ENCODE peak calls at places on chromosome 12, in ten cellular contexts. L is fibroblast of lung, E is uterus, Z is foreskin fibroblast, Y is suprapubic skin, O is body of pancreas, Q is thoracic aorta, R is GM12864, V is PC-3, G is upper lobe of right lung. H is an unnamed sample.

GRCh38 chr12:52122904-52123303 is 43.4 kb downstream of the SMIM41 start:
- DNase-seq in L (no peak), E (no peak), Z (no peak), Y (no peak), O (no peak), Q (no peak), R (no peak), V (no peak), G (peak), H (no peak)

GRCh38 chr12:64407342-64408223 is 3.4 kb downstream of the XPOT start:
- DNase-seq in L (no peak), E (no peak), Z (no peak), Y (no peak), O (no peak), Q (no peak), R (no peak), V (no peak), G (no peak), H (no peak)

GRCh38 chr12:108099085-108099484 is 30.0 kb upstream of the WSCD2 start:
- DNase-seq in L (no peak), E (no peak), Z (no peak), Y (no peak), O (no peak), Q (no peak), R (no peak), V (peak), G (no peak), H (no peak)

GRCh38 chr12:130529781-130530180 is 186.3 kb downstream of the RIMBP2 start:
- DNase-seq in L (no peak), E (no peak), Z (no peak), Y (no peak), O (no peak), Q (no peak), R (no peak), V (no peak), G (no peak), H (no peak)

GRCh38 chr12:123064356-123064755 is 83.9 kb downstream of the ARL6IP4 start:
- DNase-seq in L (no peak), E (peak), Z (no peak), Y (no peak), O (no peak), Q (no peak), R (no peak), V (no peak), G (no peak), H (no peak)

GRCh38 chr12:121132601-121133481 is at the start of gene P2RX7:
- DNase-seq in L (peak), E (peak), Z (peak), Y (peak), O (peak), Q (peak), R (no peak), V (peak), G (peak), H (no peak)

GRCh38 chr12:86134571-86134970 is 121.6 kb downstream of the MGAT4C start:
- DNase-seq in L (peak), E (no peak), Z (peak), Y (no peak), O (no peak), Q (no peak), R (no peak), V (peak), G (no peak), H (no peak)

GRCh38 chr12:26740991-26741390 is 92.0 kb downstream of the ITPR2 start:
- DNase-seq in L (no peak), E (no peak), Z (no peak), Y (no peak), O (no peak), Q (no peak), R (no peak), V (no peak), G (no peak), H (no peak)

GRCh38 chr12:16454481-16454880 is 107.0 kb downstream of the MGST1 start:
- DNase-seq in L (no peak), E (no peak), Z (no peak), Y (no peak), O (no peak), Q (no peak), R (no peak), V (no peak), G (no peak), H (no peak)

GRCh38 chr12:182381-182883 is 31.5 kb downstream of the SLC6A12 start:
- DNase-seq in L (peak), E (no peak), Z (peak), Y (no peak), O (no peak), Q (no peak), R (no peak), V (peak), G (no peak), H (peak)

GRCh38 chr12:108268397-108268796 is 70.7 kb downstream of the CMKLR1 start:
- DNase-seq in L (no peak), E (no peak), Z (no peak), Y (no peak), O (no peak), Q (no peak), R (no peak), V (no peak), G (no peak), H (no peak)

GRCh38 chr12:64551676-64552075 is 58.6 kb upstream of the RASSF3 start:
- DNase-seq in L (no peak), E (no peak), Z (peak), Y (no peak), O (no peak), Q (no peak), R (no peak), V (no peak), G (no peak), H (no peak)

GRCh38 chr12:70822431-70822830 is 98.1 kb downstream of the PTPRR start:
- DNase-seq in L (no peak), E (no peak), Z (no peak), Y (no peak), O (no peak), Q (no peak), R (no peak), V (no peak), G (no peak), H (no peak)

GRCh38 chr12:80406253-80406652 is 37.8 kb upstream of the PTPRQ start:
- DNase-seq in L (no peak), E (no peak), Z (no peak), Y (no peak), O (no peak), Q (no peak), R (no peak), V (no peak), G (no peak), H (no peak)

GRCh38 chr12:712172-712863 is 40.1 kb upstream of the WNK1 start:
- DNase-seq in L (peak), E (no peak), Z (peak), Y (no peak), O (no peak), Q (no peak), R (no peak), V (no peak), G (no peak), H (peak)

GRCh38 chr12:6786416-6787094 is 2.8 kb upstream of the CD4 start:
- DNase-seq in L (no peak), E (no peak), Z (no peak), Y (no peak), O (no peak), Q (no peak), R (no peak), V (no peak), G (no peak), H (no peak)

GRCh38 chr12:51009038-51009437 is 17.1 kb downstream of the SLC11A2 start:
- DNase-seq in L (no peak), E (no peak), Z (peak), Y (peak), O (no peak), Q (no peak), R (no peak), V (no peak), G (peak), H (no peak)

GRCh38 chr12:124761876-124762275 is 101.8 kb downstream of the SCARB1 start:
- DNase-seq in L (no peak), E (no peak), Z (no peak), Y (no peak), O (no peak), Q (no peak), R (no peak), V (no peak), G (no peak), H (no peak)

GRCh38 chr12:6306151-6306550 is 4.3 kb upstream of the PLEKHG6 start:
- DNase-seq in L (no peak), E (no peak), Z (no peak), Y (no peak), O (no peak), Q (no peak), R (no peak), V (no peak), G (no peak), H (no peak)

GRCh38 chr12:120228291-120229070 is 27.6 kb upstream of the RPLP0 start:
- DNase-seq in L (peak), E (peak), Z (peak), Y (peak), O (peak), Q (no peak), R (peak), V (peak), G (peak), H (no peak)

GRCh38 chr12:106436183-106436582 is 78.6 kb downstream of the POLR3B start:
- DNase-seq in L (no peak), E (no peak), Z (no peak), Y (no peak), O (no peak), Q (no peak), R (no peak), V (no peak), G (no peak), H (no peak)

GRCh38 chr12:93317227-93317626 is 60.5 kb upstream of the NUDT4 start:
- DNase-seq in L (no peak), E (no peak), Z (no peak), Y (no peak), O (no peak), Q (no peak), R (no peak), V (peak), G (no peak), H (no peak)

GRCh38 chr12:63400746-63401145 is 249.7 kb upstream of the AVPR1A start:
- DNase-seq in L (peak), E (no peak), Z (peak), Y (no peak), O (no peak), Q (no peak), R (no peak), V (peak), G (no peak), H (peak)

GRCh38 chr12:131894981-131895639 is 688 bp downstream of the ULK1 start:
- DNase-seq in L (no peak), E (peak), Z (no peak), Y (peak), O (no peak), Q (no peak), R (no peak), V (no peak), G (peak), H (no peak)

GRCh38 chr12:46660276-46660675 is 165.5 kb downstream of the SLC38A4 start:
- DNase-seq in L (peak), E (no peak), Z (peak), Y (no peak), O (no peak), Q (no peak), R (no peak), V (no peak), G (no peak), H (no peak)

GRCh38 chr12:123761841-123762714 is at the start of gene DNAH10:
- DNase-seq in L (peak), E (no peak), Z (peak), Y (no peak), O (no peak), Q (no peak), R (peak), V (no peak), G (peak), H (peak)

GRCh38 chr12:112537710-112538396 is 119.1 kb downstream of the PTPN11 start:
- DNase-seq in L (no peak), E (no peak), Z (peak), Y (no peak), O (no peak), Q (no peak), R (no peak), V (peak), G (no peak), H (no peak)

GRCh38 chr12:22447223-22447622 is 97.1 kb downstream of the C2CD5 start:
- DNase-seq in L (peak), E (no peak), Z (peak), Y (no peak), O (no peak), Q (no peak), R (no peak), V (no peak), G (no peak), H (peak)

GRCh38 chr12:106039242-106039641 is 99.5 kb downstream of the NUAK1 start:
- DNase-seq in L (no peak), E (no peak), Z (no peak), Y (no peak), O (no peak), Q (no peak), R (no peak), V (no peak), G (no peak), H (no peak)

GRCh38 chr12:50220357-50221061 is 53.3 kb upstream of the CERS5 start:
- DNase-seq in L (peak), E (no peak), Z (peak), Y (no peak), O (no peak), Q (peak), R (peak), V (peak), G (no peak), H (no peak)

GRCh38 chr12:90399317-90399716 is 555.7 kb downstream of the CCER1 start:
- DNase-seq in L (no peak), E (no peak), Z (no peak), Y (no peak), O (no peak), Q (no peak), R (no peak), V (no peak), G (no peak), H (no peak)

GRCh38 chr12:106058256-106059182 is 80.2 kb downstream of the NUAK1 start:
- DNase-seq in L (peak), E (no peak), Z (peak), Y (no peak), O (no peak), Q (no peak), R (no peak), V (no peak), G (no peak), H (no peak)

GRCh38 chr12:72271401-72271740 is 799 bp upstream of the TRHDE start:
- DNase-seq in L (peak), E (peak), Z (peak), Y (no peak), O (peak), Q (no peak), R (no peak), V (no peak), G (peak), H (no peak)

GRCh38 chr12:37543966-37544668 is 772.5 kb upstream of the ALG10B start:
- DNase-seq in L (no peak), E (no peak), Z (no peak), Y (no peak), O (no peak), Q (no peak), R (no peak), V (no peak), G (no peak), H (no peak)

GRCh38 chr12:98579835-98580234 is 13.7 kb upstream of the SLC25A3 start:
- DNase-seq in L (no peak), E (no peak), Z (no peak), Y (no peak), O (no peak), Q (no peak), R (no peak), V (no peak), G (no peak), H (no peak)

GRCh38 chr12:89573081-89573810 is 47.4 kb upstream of the POC1B start:
- DNase-seq in L (no peak), E (no peak), Z (peak), Y (no peak), O (no peak), Q (no peak), R (no peak), V (no peak), G (no peak), H (no peak)

GRCh38 chr12:121026274-121027045 is 10.2 kb upstream of the C12orf43 start:
- DNase-seq in L (no peak), E (no peak), Z (no peak), Y (no peak), O (no peak), Q (no peak), R (no peak), V (no peak), G (no peak), H (no peak)

GRCh38 chr12:2633825-2634200 is 161.0 kb upstream of the FKBP4 start:
- DNase-seq in L (no peak), E (no peak), Z (no peak), Y (peak), O (no peak), Q (no peak), R (no peak), V (no peak), G (no peak), H (no peak)

GRCh38 chr12:118183711-118184110 is 47.8 kb downstream of the PEBP1 start:
- DNase-seq in L (peak), E (no peak), Z (peak), Y (no peak), O (no peak), Q (no peak), R (no peak), V (peak), G (no peak), H (no peak)

GRCh38 chr12:15700595-15700994 is 88.6 kb downstream of the EPS8 start:
- DNase-seq in L (peak), E (no peak), Z (peak), Y (no peak), O (no peak), Q (no peak), R (peak), V (peak), G (no peak), H (peak)

GRCh38 chr12:40188558-40189320 is 36.1 kb upstream of the LRRK2 start:
- DNase-seq in L (no peak), E (no peak), Z (no peak), Y (no peak), O (no peak), Q (no peak), R (no peak), V (no peak), G (no peak), H (no peak)

GRCh38 chr12:40198601-40199000 is 26.2 kb upstream of the LRRK2 start:
- DNase-seq in L (peak), E (no peak), Z (peak), Y (no peak), O (no peak), Q (no peak), R (no peak), V (peak), G (no peak), H (no peak)

GRCh38 chr12:40197590-40197989 is 27.2 kb upstream of the LRRK2 start:
- DNase-seq in L (no peak), E (no peak), Z (no peak), Y (no peak), O (no peak), Q (no peak), R (no peak), V (no peak), G (no peak), H (no peak)

GRCh38 chr12:40192704-40193255 is 32.0 kb upstream of the LRRK2 start:
- DNase-seq in L (no peak), E (no peak), Z (no peak), Y (no peak), O (no peak), Q (no peak), R (peak), V (no peak), G (no peak), H (no peak)
- H3K4me3 ChIP-seq in L (no peak), E (no peak), Z (no peak), Y (no peak), O (no peak), Q (no peak), R (peak), V (no peak), G (no peak), H (no peak)

DNA sequence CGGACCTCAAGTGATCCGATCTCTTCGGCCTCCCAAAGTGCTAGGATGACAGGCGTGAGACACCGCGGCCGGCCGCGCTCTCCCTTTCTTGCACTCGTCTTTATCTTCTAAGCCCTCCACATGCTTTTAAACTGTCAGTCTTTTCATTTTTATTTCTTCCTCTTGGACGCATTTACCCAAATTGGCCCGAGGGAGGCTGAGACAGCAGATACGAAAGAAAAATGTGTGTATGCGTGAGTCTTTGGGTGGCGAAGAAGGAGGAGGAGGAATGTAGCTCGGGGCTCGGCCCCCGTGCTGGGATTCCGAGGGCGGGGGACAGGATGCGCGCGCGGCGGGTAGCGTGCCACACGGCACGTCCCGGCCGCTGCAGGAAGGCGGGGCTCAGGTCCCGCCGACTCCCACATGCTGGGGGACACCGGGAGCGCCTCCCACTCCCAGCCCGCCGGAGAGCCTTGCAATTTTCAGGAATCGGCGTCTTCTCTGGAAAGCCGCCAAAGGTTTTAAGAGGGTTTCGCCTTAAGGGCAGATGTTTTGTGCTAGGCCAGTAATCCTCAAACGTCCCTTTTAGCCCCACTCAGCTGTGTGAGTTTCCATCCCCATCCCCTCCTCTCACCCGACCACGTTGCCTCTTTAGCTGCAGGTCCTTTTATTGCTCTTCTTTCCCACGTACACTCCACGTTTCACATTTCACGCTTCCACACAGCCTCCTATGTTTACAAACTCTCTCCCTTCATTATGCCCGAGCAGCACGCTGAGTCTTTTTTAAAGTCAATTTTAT is 34.7 kb upstream of the SLC2A3 start:
- DNase-seq in L (peak), E (peak), Z (peak), Y (peak), O (peak), Q (peak), R (no peak), V (peak), G (peak), H (peak)
- TF ChIP-seq CTCF in L (no peak), E (peak), Z (peak), Y (no peak), O (no peak), Q (peak), R (no peak), V (no peak), G (no peak), H (no peak)

DNA sequence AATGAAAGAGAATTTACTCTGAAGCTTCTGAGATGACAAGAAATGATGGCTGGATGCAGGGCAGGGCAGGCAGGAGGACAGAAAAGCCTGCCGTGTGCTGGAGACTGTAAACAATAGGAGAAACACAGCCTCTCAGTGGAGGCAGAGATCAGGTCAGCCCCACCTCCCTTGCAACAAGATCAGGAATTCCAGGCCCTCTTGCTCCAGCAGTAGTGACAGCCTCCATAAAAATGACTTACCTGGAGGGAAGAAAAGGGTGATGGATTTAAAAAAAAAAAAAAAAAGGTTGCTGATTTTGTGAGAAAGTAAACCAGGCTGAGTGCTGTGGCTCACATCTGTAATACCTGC is 193.7 kb downstream of the ANO4 start:
- DNase-seq in L (no peak), E (no peak), Z (no peak), Y (no peak), O (no peak), Q (no peak), R (no peak), V (no peak), G (no peak), H (no peak)
- H3K4me3 ChIP-seq in L (no peak), E (no peak), Z (no peak), Y (no peak), O (no peak), Q (no peak), R (no peak), V (no peak), G (no peak), H (no peak)

GRCh38 chr12:103766028-103766427 is 75.0 kb downstream of the NT5DC3 start:
- DNase-seq in L (no peak), E (no peak), Z (no peak), Y (no peak), O (no peak), Q (no peak), R (no peak), V (no peak), G (no peak), H (no peak)
- TF ChIP-seq CTCF in L (no peak), E (no peak), Z (no peak), Y (no peak), O (no peak), Q (no peak), R (no peak), V (no peak), G (no peak), H (no peak)

GRCh38 chr12:128853321-128854197 is at the start of gene GLT1D1:
- DNase-seq in L (no peak), E (no peak), Z (no peak), Y (no peak), O (no peak), Q (no peak), R (no peak), V (no peak), G (no peak), H (no peak)
- H3K4me3 ChIP-seq in L (no peak), E (peak), Z (no peak), Y (peak), O (no peak), Q (peak), R (peak), V (no peak), G (peak), H (peak)

GRCh38 chr12:95582230-95583058 is 31.2 kb upstream of the USP44 start:
- DNase-seq in L (peak), E (no peak), Z (peak), Y (no peak), O (no peak), Q (no peak), R (no peak), V (peak), G (no peak), H (no peak)
- TF ChIP-seq CTCF in L (peak), E (peak), Z (peak), Y (peak), O (peak), Q (peak), R (no peak), V (peak), G (peak), H (peak)

H was measured in retinal pigment epithelial cell.